ENCODE peak calls at places on chromosomes 2 and 18, in eight cellular contexts. S is cardiac muscle cell, F is SK-N-SH, H is GM23248, X is IMR-90, Q is AG04450, R is lower lobe of right lung, I is heart right ventricle. V is an unnamed sample.

GRCh38 chr2:9282713-9283112 is 76.1 kb downstream of the ASAP2 start:
- DNase-seq in I (no peak), F (no peak), X (no peak), Q (no peak), S (no peak), H (no peak), R (no peak), V (no peak)

GRCh38 chr18:53458944-53459580 is 765.4 kb downstream of the MBD2 start:
- DNase-seq in S (no peak), I (peak), H (no peak), R (no peak), X (no peak), F (no peak), Q (no peak), V (no peak)

GRCh38 chr2:182949572-182950189 is 83.2 kb upstream of the FRZB start:
- DNase-seq in I (peak), R (no peak), H (peak), S (no peak), X (peak), Q (no peak), F (no peak), V (peak)

GRCh38 chr2:171403181-171403580 is 30.6 kb downstream of the METTL8 start:
- DNase-seq in X (peak), H (peak), F (no peak), R (no peak), Q (no peak), I (no peak), S (no peak), V (no peak)

GRCh38 chr2:113169002-113169530 is 4.7 kb upstream of the PSD4 start:
- DNase-seq in Q (no peak), S (no peak), H (no peak), I (no peak), X (no peak), R (no peak), F (no peak), V (no peak)

GRCh38 chr2:174051039-174051438 is 85.9 kb upstream of the SP3 start:
- DNase-seq in R (no peak), Q (no peak), F (no peak), S (no peak), X (no peak), I (no peak), H (no peak), V (no peak)

GRCh38 chr18:3530807-3531206 is 80.8 kb downstream of the TGIF1 start:
- DNase-seq in X (no peak), H (no peak), I (no peak), R (no peak), F (peak), S (no peak), Q (no peak), V (no peak)

GRCh38 chr2:121721926-121722325 is 14.7 kb downstream of the NIFK start:
- DNase-seq in H (peak), I (no peak), Q (peak), X (peak), F (no peak), S (no peak), R (no peak), V (no peak)

GRCh38 chr2:120731175-120731574 is 4.5 kb upstream of the GLI2 start:
- DNase-seq in R (no peak), H (no peak), Q (no peak), F (no peak), I (no peak), S (no peak), X (no peak), V (no peak)

GRCh38 chr2:8684885-8685696 is 3.2 kb downstream of the ID2 start:
- DNase-seq in F (no peak), H (peak), R (peak), X (peak), Q (no peak), I (peak), S (peak), V (peak)

GRCh38 chr2:233061591-233062446 is 1.7 kb downstream of the INPP5D start:
- DNase-seq in H (no peak), X (peak), Q (no peak), R (peak), F (peak), S (no peak), I (peak), V (peak)

GRCh38 chr2:231612199-231613053 is 19.8 kb downstream of the TEX44 start:
- DNase-seq in Q (peak), X (peak), S (peak), F (peak), I (peak), R (peak), H (peak), V (peak)

GRCh38 chr18:55868909-55869308 is 280.9 kb upstream of the TCF4 start:
- DNase-seq in H (peak), X (peak), Q (no peak), I (no peak), F (no peak), R (no peak), S (no peak), V (no peak)

GRCh38 chr2:58913082-58913726 is 672.1 kb upstream of the FANCL start:
- DNase-seq in I (no peak), F (no peak), H (no peak), X (no peak), S (no peak), R (no peak), Q (no peak), V (no peak)

GRCh38 chr18:5543036-5543671 is 643 bp downstream of the EPB41L3 start:
- DNase-seq in X (no peak), S (peak), H (peak), R (no peak), I (peak), Q (no peak), F (peak), V (no peak)

GRCh38 chr2:119484834-119485233 is 39.4 kb downstream of the SCTR start:
- DNase-seq in R (no peak), I (no peak), Q (no peak), F (peak), S (no peak), H (no peak), X (no peak), V (no peak)

GRCh38 chr2:160278101-160278888 is 78.2 kb upstream of the ITGB6 start:
- DNase-seq in I (no peak), S (no peak), Q (no peak), H (no peak), R (no peak), X (no peak), F (no peak), V (no peak)

GRCh38 chr2:98915751-98916358 is 20.2 kb downstream of the CRACDL start:
- DNase-seq in H (peak), S (no peak), X (peak), R (no peak), Q (no peak), I (no peak), F (no peak), V (no peak)

GRCh38 chr2:152475982-152476381 is 141.0 kb downstream of the FMNL2 start:
- DNase-seq in H (peak), R (no peak), X (no peak), S (no peak), Q (no peak), I (no peak), F (no peak), V (no peak)

GRCh38 chr2:60556998-60557955 is 3.8 kb upstream of the BCL11A start:
- DNase-seq in X (no peak), F (no peak), S (no peak), I (no peak), R (no peak), H (no peak), Q (no peak), V (no peak)

GRCh38 chr2:545228-545627 is 132.0 kb downstream of the TMEM18 start:
- DNase-seq in Q (no peak), I (no peak), F (no peak), H (no peak), R (no peak), X (no peak), S (no peak), V (no peak)

GRCh38 chr2:223203971-223204370 is 152.0 kb downstream of the KCNE4 start:
- DNase-seq in S (no peak), R (no peak), I (no peak), H (peak), Q (no peak), X (peak), F (no peak), V (no peak)

GRCh38 chr2:68839260-68839833 is 31.9 kb downstream of the BMP10 start:
- DNase-seq in R (no peak), H (peak), Q (no peak), F (peak), X (no peak), S (no peak), I (no peak), V (no peak)

GRCh38 chr2:163794635-163795034 is 58.8 kb upstream of the FIGN start:
- DNase-seq in R (no peak), I (no peak), F (no peak), Q (no peak), H (peak), S (no peak), X (no peak), V (peak)

GRCh38 chr18:58202406-58202730 is 158.3 kb downstream of the NEDD4L start:
- DNase-seq in H (peak), Q (no peak), X (peak), S (no peak), F (peak), R (no peak), I (no peak), V (no peak)

DNA sequence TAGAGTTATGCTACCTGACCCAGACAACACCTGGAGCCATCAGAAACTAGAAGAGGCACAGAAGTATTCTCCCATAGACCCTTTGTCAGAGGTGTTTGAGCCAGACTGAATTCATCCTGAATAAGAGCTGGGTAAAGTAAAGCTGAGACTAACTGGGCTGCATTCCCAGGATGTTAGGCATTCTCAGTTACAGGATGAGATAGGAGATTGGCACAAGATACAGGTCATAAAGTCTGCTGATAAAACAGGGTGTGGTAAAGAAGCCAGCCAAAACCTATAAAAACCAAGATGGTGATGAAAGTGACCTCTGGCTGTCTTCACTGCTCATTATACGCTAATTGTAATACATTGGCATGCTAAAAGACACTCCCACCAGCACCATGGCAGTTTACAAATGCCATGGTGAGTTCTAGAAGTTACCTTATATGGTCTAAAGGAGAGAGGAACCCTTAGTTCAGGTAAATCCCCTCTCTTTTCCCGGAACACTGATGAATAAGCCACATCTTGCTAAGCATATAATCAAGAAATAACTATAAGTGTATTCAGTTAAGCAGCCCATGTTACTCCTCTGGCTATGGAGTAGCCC is 364.9 kb upstream of the TMEFF2 start:
- DNase-seq in H (no peak), F (no peak), S (no peak), X (no peak), Q (no peak), R (no peak), I (no peak), V (no peak)
- H3K27ac ChIP-seq in H (no peak), F (no peak), S (no peak), X (no peak), Q (no peak), R (no peak), I (no peak), V (no peak)

GRCh38 chr2:165572155-165572554 is 102.7 kb downstream of the CSRNP3 start:
- DNase-seq in H (no peak), I (no peak), Q (no peak), S (peak), X (no peak), R (no peak), F (peak), V (no peak)

GRCh38 chr2:165568361-165568760 is 98.9 kb downstream of the CSRNP3 start:
- DNase-seq in H (no peak), S (peak), I (no peak), F (no peak), R (no peak), X (no peak), Q (no peak), V (no peak)

GRCh38 chr2:165576409-165576808 is 106.9 kb downstream of the CSRNP3 start:
- DNase-seq in H (no peak), S (no peak), I (no peak), R (no peak), Q (no peak), X (no peak), F (no peak), V (no peak)

GRCh38 chr2:165571477-165571876 is 102.0 kb downstream of the CSRNP3 start:
- DNase-seq in X (no peak), H (no peak), I (no peak), S (no peak), R (no peak), Q (no peak), F (no peak), V (no peak)

GRCh38 chr2:165573534-165574461 is 104.3 kb downstream of the CSRNP3 start:
- DNase-seq in H (no peak), F (peak), S (peak), X (no peak), R (peak), I (peak), Q (no peak), V (no peak)
- H3K27ac ChIP-seq in H (no peak), F (peak), S (no peak), X (no peak), R (no peak), I (no peak), Q (no peak), V (no peak)

GRCh38 chr18:80147037-80147417 is 38.0 kb downstream of the ADNP2 start:
- DNase-seq in Q (no peak), H (peak), R (no peak), F (no peak), S (no peak), I (no peak), X (no peak), V (no peak)

GRCh38 chr18:80147418-80148315 is 38.6 kb downstream of the ADNP2 start:
- DNase-seq in H (peak), F (peak), Q (peak), S (peak), X (peak), R (peak), I (peak), V (peak)

GRCh38 chr18:80149667-80150066 is 40.6 kb downstream of the ADNP2 start:
- DNase-seq in H (no peak), Q (no peak), I (no peak), R (no peak), F (no peak), S (no peak), X (no peak), V (no peak)

GRCh38 chr18:80145191-80145799 is 36.2 kb downstream of the ADNP2 start:
- DNase-seq in F (no peak), S (no peak), R (no peak), Q (no peak), I (no peak), X (peak), H (peak), V (no peak)

DNA sequence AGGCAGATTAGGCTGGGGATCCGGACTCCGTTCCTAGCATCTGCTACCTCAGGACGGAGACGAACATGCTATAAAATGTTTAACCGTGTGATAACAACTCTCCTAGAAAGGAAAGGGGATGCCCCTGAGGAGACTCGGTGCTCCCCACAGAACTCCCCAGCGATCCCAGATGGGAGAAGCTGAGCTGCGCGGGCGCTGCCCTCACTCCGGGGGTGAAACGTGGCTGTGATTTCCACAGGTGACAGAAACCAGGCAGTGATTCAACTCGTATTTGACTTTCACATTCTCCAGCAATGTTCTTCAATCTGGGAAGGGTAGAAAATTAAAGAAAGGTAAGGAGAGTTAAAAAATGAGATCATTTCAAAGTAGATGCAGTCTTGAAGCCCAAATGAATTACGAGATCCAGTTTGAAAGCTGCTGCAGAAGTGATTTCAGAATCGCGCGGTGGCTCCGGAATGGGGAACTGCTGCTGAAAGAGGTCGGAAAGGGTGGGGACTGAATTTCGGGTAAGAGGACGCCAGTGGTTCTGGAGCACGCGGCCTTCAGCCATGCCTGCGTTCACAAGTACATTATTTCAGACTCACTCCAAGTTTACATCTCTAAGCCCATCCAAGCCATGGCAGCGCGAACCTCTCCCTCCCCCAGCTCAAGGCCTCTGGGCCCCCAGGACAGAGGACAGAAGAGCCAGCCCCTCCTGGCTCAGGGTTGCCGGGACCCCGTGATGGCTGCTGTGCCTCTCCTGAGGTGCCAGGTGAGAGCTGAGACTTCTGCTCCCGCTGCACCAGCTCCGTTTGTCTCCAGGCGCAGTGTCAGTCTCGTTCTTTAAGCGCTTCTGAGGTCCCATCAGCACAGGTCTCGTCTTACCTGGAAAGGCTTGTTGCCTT is 39.5 kb downstream of the ADNP2 start:
- DNase-seq in H (peak), X (no peak), I (no peak), R (peak), Q (no peak), S (no peak), F (no peak), V (no peak)
- H3K27ac ChIP-seq in H (peak), X (no peak), I (no peak), R (peak), Q (no peak), S (no peak), F (peak), V (no peak)

DNA sequence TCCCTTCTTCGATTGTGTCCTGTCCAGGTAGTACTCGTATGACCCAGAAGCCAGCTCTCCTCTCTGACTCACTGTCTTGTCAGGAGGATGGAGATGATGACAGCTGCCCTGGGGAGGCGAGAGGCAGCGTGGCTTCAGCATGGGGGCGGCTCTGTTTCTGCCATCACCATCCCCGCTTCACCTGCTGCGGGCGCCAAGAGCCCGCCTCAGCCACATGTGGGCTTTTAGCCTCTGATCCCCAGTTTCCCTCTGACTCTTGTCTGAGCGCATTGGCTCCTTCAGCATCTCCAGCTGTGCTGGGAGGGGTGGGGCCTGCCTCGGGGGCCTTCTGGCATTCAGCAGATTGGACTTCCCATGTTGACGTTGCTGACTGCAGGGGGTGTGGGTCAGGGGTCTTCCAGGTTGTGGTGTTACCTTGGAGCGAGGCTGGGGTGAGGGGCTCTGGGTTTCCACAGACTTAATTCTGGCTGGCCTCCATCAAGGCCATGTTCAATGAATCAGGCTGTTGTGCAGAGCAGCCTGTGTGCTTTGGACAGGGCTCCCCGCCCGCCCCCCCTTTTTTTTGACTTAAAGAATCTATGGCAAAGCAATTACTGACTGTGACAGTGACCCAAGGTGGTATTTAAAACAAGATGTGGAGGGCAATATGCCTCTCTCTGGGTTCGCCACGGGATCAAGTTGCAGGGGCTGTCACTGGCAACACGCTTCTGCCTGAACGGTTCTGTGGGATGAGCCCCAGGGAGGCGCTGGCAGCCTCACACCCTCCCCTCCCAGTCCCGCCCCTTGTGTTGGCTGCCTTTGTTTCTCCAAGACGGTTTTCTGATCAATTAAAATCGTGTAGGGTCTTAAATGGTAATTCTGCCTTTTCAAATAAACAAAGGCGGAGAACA is 228.3 kb downstream of the LDLRAD4 start:
- DNase-seq in R (no peak), F (no peak), Q (no peak), H (peak), S (no peak), I (no peak), X (no peak), V (no peak)
- H3K27ac ChIP-seq in R (no peak), F (peak), Q (no peak), H (peak), S (no peak), I (no peak), X (no peak), V (no peak)

GRCh38 chr2:55883339-55883738 is 40.2 kb downstream of the EFEMP1 start:
- DNase-seq in S (no peak), F (no peak), Q (no peak), R (no peak), X (peak), H (peak), I (peak), V (no peak)
- H3K27ac ChIP-seq in S (no peak), F (peak), Q (no peak), R (no peak), X (no peak), H (peak), I (no peak), V (no peak)

DNA sequence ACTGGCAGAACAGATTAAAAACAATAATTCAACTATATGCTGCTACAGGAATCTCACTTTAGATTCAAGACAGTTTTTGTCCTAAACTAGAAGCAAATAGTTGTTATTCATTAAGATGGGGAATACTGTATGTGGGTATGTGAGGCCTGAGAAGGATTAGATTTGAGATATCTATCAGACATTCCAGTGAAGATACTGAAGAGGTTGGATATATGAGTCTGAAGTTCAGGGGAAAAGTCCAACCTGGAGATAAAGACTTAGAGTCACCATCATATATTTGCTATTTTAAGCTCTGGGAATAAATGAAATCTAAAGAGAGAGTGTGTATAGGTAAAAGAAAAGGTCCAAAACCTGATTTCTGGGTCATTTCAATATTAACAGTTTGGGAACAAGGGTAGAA is 96.2 kb upstream of the RBBP8 start:
- DNase-seq in F (no peak), I (no peak), H (no peak), R (no peak), X (no peak), S (no peak), Q (no peak), V (no peak)
- H3K27ac ChIP-seq in F (no peak), I (no peak), H (no peak), R (no peak), X (no peak), S (no peak), Q (no peak), V (no peak)

DNA sequence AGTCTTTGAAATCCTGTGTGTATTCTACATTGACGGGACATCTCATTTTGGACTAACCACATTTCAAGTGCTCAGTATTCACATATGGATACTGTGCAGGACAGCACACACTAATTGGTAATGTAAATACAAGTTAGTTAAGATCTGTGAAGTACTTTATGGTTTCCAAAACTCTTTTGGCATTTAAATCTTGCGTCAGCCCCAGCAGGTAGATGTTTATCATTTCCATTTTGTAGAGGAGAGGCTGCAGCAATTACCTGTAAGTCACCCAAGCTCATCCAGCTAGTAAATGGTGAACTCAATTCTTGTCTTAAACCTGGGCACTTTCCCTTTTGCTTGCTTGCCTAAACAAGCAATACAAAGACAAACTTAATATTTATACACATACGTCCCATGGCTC is 1.6 kb upstream of the NAGK start:
- DNase-seq in X (no peak), S (no peak), R (no peak), Q (no peak), F (no peak), I (no peak), H (no peak), V (no peak)
- H3K27ac ChIP-seq in X (no peak), S (no peak), R (no peak), Q (no peak), F (no peak), I (no peak), H (no peak), V (no peak)

V was measured in aorta.